ENCODE peak calls at places on chromosomes 16 and 17, in four cellular contexts. D is omental fat pad; O is iPS-NIHi11; X is activated naive CD4-positive, alpha-beta T cell treated with anti-CD3 and anti-CD28 coated beads, Interleukin-2, amount 10 ng/mL, durations not matched to agents 7 days and 5 days. K is an unnamed sample.

GRCh38 chr16:26860506-26860905 is 206.2 kb upstream of the C16orf82 start:
- DNase-seq in O (no peak), D (no peak), X (no peak), K (no peak)

GRCh38 chr17:80519091-80519781 is 25.4 kb upstream of the RPTOR start:
- DNase-seq in D (no peak), O (no peak), X (no peak), K (no peak)

GRCh38 chr16:59046335-59046734 is 312.2 kb upstream of the GOT2 start:
- DNase-seq in O (no peak), X (no peak), D (no peak), K (no peak)

GRCh38 chr17:40499551-40500189 is 1.8 kb downstream of the TNS4 start:
- DNase-seq in D (peak), O (peak), X (no peak), K (peak)

GRCh38 chr17:33451221-33451620 is 158.1 kb upstream of the ASIC2 start:
- DNase-seq in D (no peak), O (no peak), X (no peak), K (no peak)

GRCh38 chr17:42653179-42654124 is 5.6 kb upstream of the TUBG2 start:
- DNase-seq in D (no peak), O (peak), X (no peak), K (no peak)

GRCh38 chr16:89633064-89633631 is 19.7 kb downstream of the DPEP1 start:
- DNase-seq in O (no peak), D (no peak), X (no peak), K (no peak)

GRCh38 chr17:2955931-2956582 is 107.3 kb downstream of the OR1D5 start:
- DNase-seq in O (no peak), X (no peak), D (no peak), K (no peak)

GRCh38 chr16:1823821-1824220 is 2.8 kb downstream of the HAGH start:
- DNase-seq in D (no peak), X (peak), O (peak), K (no peak)

GRCh38 chr16:78638371-78638770 is 538.9 kb downstream of the WWOX start:
- DNase-seq in O (no peak), D (no peak), X (no peak), K (no peak)

GRCh38 chr17:8326591-8327583 is 12.8 kb upstream of the ODF4 start:
- DNase-seq in X (peak), D (no peak), O (peak), K (no peak)

GRCh38 chr17:77528516-77529327 is 388.0 kb downstream of the SEC14L1 start:
- DNase-seq in X (peak), O (peak), D (no peak), K (no peak)

GRCh38 chr17:61481421-61481820 is 29.2 kb downstream of the TBX4 start:
- DNase-seq in D (no peak), X (no peak), O (no peak), K (no peak)

GRCh38 chr16:67673712-67674580 is 7.3 kb downstream of the C16orf86 start:
- DNase-seq in X (no peak), D (no peak), O (no peak), K (no peak)

GRCh38 chr16:11621920-11622651 is 35.4 kb upstream of the LITAF start:
- DNase-seq in O (no peak), X (peak), D (no peak), K (no peak)

GRCh38 chr16:17469011-17469741 is 1.6 kb downstream of the XYLT1 start:
- DNase-seq in O (no peak), X (peak), D (no peak), K (no peak)

GRCh38 chr16:84774810-84775209 is 45.0 kb upstream of the CRISPLD2 start:
- DNase-seq in X (no peak), O (no peak), D (no peak), K (no peak)

GRCh38 chr17:2701161-2701995 is 10.2 kb downstream of the CLUH start:
- DNase-seq in O (peak), D (no peak), X (peak), K (no peak)

GRCh38 chr16:67399749-67400704 is 6.7 kb upstream of the TPPP3 start:
- DNase-seq in X (no peak), O (no peak), D (no peak), K (no peak)

GRCh38 chr16:52533296-52533695 is 13.6 kb downstream of the TOX3 start:
- DNase-seq in X (no peak), D (no peak), O (no peak), K (no peak)

GRCh38 chr16:3596101-3596861 is 15.1 kb downstream of the SLX4 start:
- DNase-seq in O (no peak), D (no peak), X (no peak), K (no peak)

GRCh38 chr17:78172284-78173024 is 4.1 kb downstream of the SYNGR2 start:
- DNase-seq in X (peak), O (no peak), D (no peak), K (no peak)

K was measured in thoracic aorta.